ENCODE peak calls at places on chromosomes 2 and 18, in four cellular contexts. Z is fibroblast of mammary gland, L is foreskin fibroblast, A is B cell. K is an unnamed sample.

GRCh38 chr2:197575987-197576386 is 60.1 kb downstream of the MOB4 start:
- DNase-seq in A (no peak), L (peak; percentile 48), Z (peak; percentile 79), K (no peak)

GRCh38 chr2:147288131-147288530 is 556.7 kb upstream of the ACVR2A start:
- DNase-seq in L (no peak), A (no peak), Z (no peak), K (no peak)

GRCh38 chr18:2497797-2498196 is 73.5 kb downstream of the METTL4 start:
- DNase-seq in Z (no peak), A (no peak), L (no peak), K (no peak)

GRCh38 chr2:118442949-118443348 is 354.7 kb downstream of the INSIG2 start:
- DNase-seq in L (no peak), A (no peak), Z (no peak), K (no peak)

GRCh38 chr2:159516241-159516758 is 100.0 kb downstream of the BAZ2B start:
- DNase-seq in A (peak; percentile 50), L (peak; percentile 10), Z (peak; percentile 58), K (peak; percentile 39)

GRCh38 chr2:60292242-60292641 is 261.2 kb downstream of the BCL11A start:
- DNase-seq in L (no peak), A (no peak), Z (no peak), K (no peak)

GRCh38 chr2:149765003-149765402 is 177.4 kb upstream of the MMADHC start:
- DNase-seq in L (no peak), A (no peak), Z (no peak), K (no peak)

GRCh38 chr2:64617631-64618151 is 36.0 kb downstream of the SERTAD2 start:
- DNase-seq in L (no peak), Z (no peak), A (no peak), K (no peak)

GRCh38 chr2:159925975-159926374 is 128.0 kb upstream of the CD302 start:
- DNase-seq in Z (no peak), L (no peak), A (no peak), K (no peak)

GRCh38 chr2:232465061-232465460 is 9.1 kb downstream of the ALPI start:
- DNase-seq in L (no peak), A (no peak), Z (no peak), K (no peak)

GRCh38 chr18:22485808-22486244 is 68.1 kb upstream of the CTAGE1 start:
- DNase-seq in L (peak; percentile 62), Z (peak; percentile 85), A (no peak), K (no peak)

GRCh38 chr18:43277164-43277600 is at the start of gene SYT4:
- DNase-seq in Z (peak; percentile 36), L (peak; percentile 13), A (no peak), K (no peak)

GRCh38 chr2:187434342-187434785 is 13.7 kb downstream of the CALCRL start:
- DNase-seq in Z (peak; percentile 85), L (peak; percentile 75), A (no peak), K (no peak)

GRCh38 chr2:205235434-205235833 is 446.9 kb upstream of the NRP2 start:
- DNase-seq in L (no peak), Z (no peak), A (no peak), K (no peak)

DNA sequence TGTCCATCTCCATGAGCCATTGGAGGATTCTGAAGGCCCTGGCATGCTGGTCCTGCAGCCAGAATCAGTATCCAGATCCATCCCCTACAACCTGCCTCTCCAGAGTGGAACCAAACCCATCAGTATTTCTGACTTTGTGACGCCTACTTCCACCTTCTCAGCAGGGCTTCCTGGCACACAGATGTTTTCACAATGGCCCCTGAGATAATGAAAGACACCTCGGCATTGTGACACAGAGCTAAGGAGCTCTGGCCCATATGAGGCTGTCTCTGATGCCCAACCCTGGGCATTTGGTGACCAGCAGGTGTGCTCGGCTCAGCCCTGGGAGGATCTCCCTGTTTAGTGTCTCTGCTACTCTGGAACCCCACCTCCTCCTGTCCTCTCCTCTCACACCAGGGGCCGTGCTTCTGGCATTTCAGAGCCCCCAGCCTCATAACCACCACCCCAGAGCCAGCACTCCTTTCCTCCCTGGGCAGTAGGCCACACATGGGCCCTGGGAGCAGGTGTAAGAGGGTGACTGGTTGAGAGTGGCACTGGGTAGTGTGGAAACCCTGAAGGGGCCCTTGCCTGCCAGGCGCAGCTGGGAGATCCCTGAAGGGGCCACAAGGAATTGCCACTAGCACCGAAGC is 38.2 kb downstream of the FOSL2 start:
- DNase-seq in A (no peak), Z (no peak), L (no peak), K (no peak)
- TF ChIP-seq CTCF in A (no peak), Z (no peak), L (no peak), K (no peak)

GRCh38 chr2:182133195-182133891 is 147.7 kb downstream of the PPP1R1C start:
- DNase-seq in L (peak; percentile 53), A (no peak), Z (peak; percentile 65), K (no peak)

GRCh38 chr2:182129188-182129707 is 143.6 kb downstream of the PPP1R1C start:
- DNase-seq in L (no peak), Z (no peak), A (no peak), K (no peak)

GRCh38 chr2:182134201-182134600 is 148.5 kb downstream of the PPP1R1C start:
- DNase-seq in A (no peak), L (no peak), Z (no peak), K (no peak)

DNA sequence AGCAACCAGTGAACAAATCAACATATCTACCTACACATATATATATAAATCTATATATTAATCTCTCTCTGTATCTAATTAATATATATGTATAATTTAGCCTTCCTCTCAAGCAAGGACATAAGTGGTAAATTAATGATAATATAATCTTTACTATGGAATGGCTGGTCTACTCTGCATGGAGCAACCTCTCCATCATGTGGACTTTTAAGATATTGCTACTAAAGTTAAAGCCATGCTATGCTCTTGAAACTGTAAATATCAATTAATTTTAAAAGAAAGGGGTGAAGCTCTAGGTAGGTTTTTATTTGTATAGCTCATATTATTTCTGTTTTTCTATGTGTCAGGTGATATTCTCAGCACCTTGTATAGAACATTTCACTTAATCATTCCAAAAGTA is 147.0 kb downstream of the PPP1R1C start:
- DNase-seq in L (peak; percentile 17), A (no peak), Z (peak; percentile 31), K (no peak)
- TF ChIP-seq CTCF in L (peak; percentile 18), A (no peak), Z (peak; percentile 34), K (no peak)

GRCh38 chr2:230751062-230751461 is 38.4 kb downstream of the CAB39 start:
- DNase-seq in Z (peak; percentile 90), L (peak; percentile 86), A (no peak), K (no peak)
- TF ChIP-seq CTCF in Z (no peak), L (no peak), A (no peak), K (no peak)

GRCh38 chr2:142008135-142008744 is 122.6 kb downstream of the LRP1B start:
- DNase-seq in Z (peak; percentile 25), A (no peak), L (peak; percentile 65), K (no peak)

GRCh38 chr2:142014536-142014935 is 116.3 kb downstream of the LRP1B start:
- DNase-seq in Z (no peak), A (no peak), L (no peak), K (no peak)

GRCh38 chr2:142010871-142011270 is 119.9 kb downstream of the LRP1B start:
- DNase-seq in Z (no peak), A (no peak), L (no peak), K (no peak)

GRCh38 chr2:142012797-142013196 is 118.0 kb downstream of the LRP1B start:
- DNase-seq in A (no peak), Z (no peak), L (no peak), K (no peak)
- TF ChIP-seq CTCF in A (no peak), Z (no peak), L (no peak), K (no peak)